ENCODE peak calls at places on chromosome 7, in five cellular contexts. S is breast epithelium, U is Panc1, G is suprapubic skin, R is SK-N-SH. I is an unnamed sample.

GRCh38 chr7:39721919-39722597 is 98.7 kb downstream of the RALA start:
- DNase-seq in U (no peak), R (no peak), S (no peak), G (no peak), I (no peak)

GRCh38 chr7:2157473-2158279 is 75.1 kb downstream of the MAD1L1 start:
- DNase-seq in R (no peak), G (no peak), U (peak; percentile 32), S (no peak), I (peak; percentile 73)

GRCh38 chr7:33739286-33739685 is 166.1 kb upstream of the BMPER start:
- DNase-seq in U (no peak), G (no peak), S (no peak), R (no peak), I (no peak)

GRCh38 chr7:146176790-146177189 is 60.2 kb downstream of the CNTNAP2 start:
- DNase-seq in G (no peak), S (no peak), U (no peak), R (no peak), I (no peak)

GRCh38 chr7:139044813-139045794 is 9.3 kb upstream of the ZC3HAV1L start:
- DNase-seq in R (no peak), G (no peak), S (no peak), U (no peak), I (no peak)

GRCh38 chr7:27186450-27187157 is 1.6 kb upstream of the HOXA11 start:
- DNase-seq in R (no peak), U (no peak), G (peak; percentile 16), S (no peak), I (no peak)

GRCh38 chr7:30936650-30937245 is 25.1 kb downstream of the AQP1 start:
- DNase-seq in U (no peak), G (no peak), S (peak; percentile 22), R (peak; percentile 14), I (no peak)

GRCh38 chr7:7276151-7276550 is 93.8 kb downstream of the C1GALT1 start:
- DNase-seq in S (no peak), U (no peak), R (no peak), G (no peak), I (no peak)

GRCh38 chr7:19984231-19984632 is 210.8 kb upstream of the TMEM196 start:
- DNase-seq in R (no peak), G (no peak), S (no peak), U (no peak), I (no peak)

GRCh38 chr7:132575336-132575986 is 809 bp downstream of the PLXNA4 start:
- DNase-seq in U (no peak), S (no peak), R (peak; percentile 84), G (no peak), I (peak; percentile 25)

GRCh38 chr7:149196705-149197171 is 1.4 kb downstream of the ZNF282 start:
- DNase-seq in R (peak; percentile 64), U (no peak), S (no peak), G (no peak), I (peak; percentile 11)

GRCh38 chr7:101402081-101402779 is 39.6 kb downstream of the COL26A1 start:
- DNase-seq in S (no peak), R (peak; percentile 78), U (no peak), G (no peak), I (no peak)

GRCh38 chr7:22728416-22729029 is 1.5 kb downstream of the IL6 start:
- DNase-seq in S (no peak), U (no peak), R (no peak), G (no peak), I (no peak)

GRCh38 chr7:130941322-130942210 is 207.6 kb upstream of the KLF14 start:
- DNase-seq in G (no peak), R (no peak), U (peak; percentile 91), S (no peak), I (peak; percentile 72)

GRCh38 chr7:85733163-85733915 is 546.5 kb upstream of the SEMA3D start:
- DNase-seq in R (no peak), G (no peak), S (no peak), U (no peak), I (no peak)

GRCh38 chr7:126398851-126399529 is 853.8 kb downstream of the GRM8 start:
- DNase-seq in U (no peak), S (no peak), G (no peak), R (no peak), I (no peak)

GRCh38 chr7:23246540-23246939 is at the start of gene GPNMB:
- DNase-seq in U (no peak), G (peak; percentile 84), S (no peak), R (peak; percentile 62), I (peak; percentile 17)

GRCh38 chr7:46386428-46387399 is 465.6 kb upstream of the IGFBP3 start:
- DNase-seq in G (no peak), U (no peak), S (no peak), R (no peak), I (no peak)

GRCh38 chr7:159142204-159142603 is 2.5 kb downstream of the VIPR2 start:
- DNase-seq in R (no peak), G (no peak), S (no peak), U (no peak), I (no peak)

GRCh38 chr7:1909476-1909875 is 239.4 kb downstream of the ELFN1 start:
- DNase-seq in S (no peak), G (no peak), U (no peak), R (no peak), I (no peak)

GRCh38 chr7:107751113-107751512 is 7.2 kb downstream of the CBLL1 start:
- DNase-seq in U (no peak), S (no peak), R (no peak), G (no peak), I (no peak)

GRCh38 chr7:2686101-2686500 is 1.9 kb upstream of the AMZ1 start:
- DNase-seq in U (no peak), S (no peak), G (no peak), R (no peak), I (no peak)

GRCh38 chr7:106629521-106629920 is 31.4 kb downstream of the CCDC71L start:
- DNase-seq in S (no peak), G (no peak), R (no peak), U (no peak), I (no peak)

GRCh38 chr7:141225916-141226618 is 152.2 kb downstream of the TMEM178B start:
- DNase-seq in R (no peak), U (no peak), G (peak; percentile 37), S (no peak), I (no peak)

GRCh38 chr7:94698275-94698674 is 42.3 kb upstream of the SGCE start:
- DNase-seq in S (no peak), R (no peak), U (peak; percentile 65), G (no peak), I (no peak)

GRCh38 chr7:117929217-117929616 is 56.0 kb upstream of the CTTNBP2 start:
- DNase-seq in S (no peak), R (no peak), G (no peak), U (no peak), I (no peak)

GRCh38 chr7:47094462-47094861 is 487.4 kb downstream of the TNS3 start:
- DNase-seq in U (no peak), S (no peak), G (no peak), R (no peak), I (no peak)

GRCh38 chr7:11831727-11832495 is at the start of gene THSD7A:
- DNase-seq in S (peak; percentile 50), R (peak; percentile 92), U (no peak), G (no peak), I (peak; percentile 20)

GRCh38 chr7:87564290-87564963 is 36.3 kb downstream of the ABCB1 start:
- DNase-seq in U (no peak), S (no peak), G (no peak), R (peak; percentile 25), I (peak; percentile 55)

GRCh38 chr7:150897502-150898474 is 45.5 kb downstream of the AOC1 start:
- DNase-seq in G (no peak), U (no peak), S (no peak), R (no peak), I (peak; percentile 37)

GRCh38 chr7:142853739-142854504 is 954 bp upstream of the EPHB6 start:
- DNase-seq in U (peak; percentile 61), R (peak; percentile 92), S (no peak), G (peak; percentile 85), I (peak; percentile 70)

GRCh38 chr7:39683216-39683845 is 60.0 kb downstream of the RALA start:
- DNase-seq in G (no peak), S (no peak), R (no peak), U (no peak), I (no peak)

GRCh38 chr7:116999316-116999715 is 46.0 kb downstream of the ST7 start:
- DNase-seq in S (no peak), R (no peak), U (no peak), G (no peak), I (no peak)

GRCh38 chr7:146701166-146701565 is 584.6 kb downstream of the CNTNAP2 start:
- DNase-seq in S (no peak), R (no peak), U (no peak), G (no peak), I (no peak)

GRCh38 chr7:23396222-23396621 is 74.1 kb downstream of the IGF2BP3 start:
- DNase-seq in S (no peak), R (no peak), G (no peak), U (no peak), I (no peak)

GRCh38 chr7:99897688-99898357 is 21.0 kb upstream of the OR2AE1 start:
- DNase-seq in U (no peak), S (no peak), G (no peak), R (no peak), I (no peak)
- TF ChIP-seq POLR2AphosphoS5 in U (no peak), S (no peak), G (no peak), R (no peak), I (no peak)

GRCh38 chr7:72334066-72334465 is 78.1 kb downstream of the CALN1 start:
- DNase-seq in R (peak; percentile 40), G (no peak), S (no peak), U (no peak), I (no peak)
- TF ChIP-seq CTCF in R (peak; percentile 36), G (no peak), S (no peak), U (peak; percentile 55), I (no peak)

DNA sequence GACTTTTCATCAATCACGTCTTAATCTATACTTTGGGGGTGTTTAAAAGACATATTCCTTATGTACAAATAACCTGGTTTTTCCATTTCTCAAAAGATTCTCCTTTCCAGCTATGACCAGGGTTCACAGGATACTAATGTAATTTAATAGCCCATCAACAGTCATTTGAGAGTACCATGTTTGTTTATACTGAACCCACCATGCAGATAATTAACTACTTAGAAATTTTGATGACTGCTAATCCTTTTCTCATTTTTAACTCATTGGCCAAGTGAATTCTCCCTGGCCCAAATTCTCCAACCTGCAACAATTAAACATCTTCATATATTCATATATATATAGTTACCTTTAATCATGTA is 28.8 kb upstream of the KMT2E start:
- DNase-seq in R (no peak), U (no peak), S (no peak), G (no peak), I (no peak)
- H3K27ac ChIP-seq in R (peak overlapping the region; percentile 98), U (peak overlapping the region; percentile 99), S (peak overlapping the region; percentile 99), G (peak overlapping the region; percentile 95), I (no peak overlapping the region)

DNA sequence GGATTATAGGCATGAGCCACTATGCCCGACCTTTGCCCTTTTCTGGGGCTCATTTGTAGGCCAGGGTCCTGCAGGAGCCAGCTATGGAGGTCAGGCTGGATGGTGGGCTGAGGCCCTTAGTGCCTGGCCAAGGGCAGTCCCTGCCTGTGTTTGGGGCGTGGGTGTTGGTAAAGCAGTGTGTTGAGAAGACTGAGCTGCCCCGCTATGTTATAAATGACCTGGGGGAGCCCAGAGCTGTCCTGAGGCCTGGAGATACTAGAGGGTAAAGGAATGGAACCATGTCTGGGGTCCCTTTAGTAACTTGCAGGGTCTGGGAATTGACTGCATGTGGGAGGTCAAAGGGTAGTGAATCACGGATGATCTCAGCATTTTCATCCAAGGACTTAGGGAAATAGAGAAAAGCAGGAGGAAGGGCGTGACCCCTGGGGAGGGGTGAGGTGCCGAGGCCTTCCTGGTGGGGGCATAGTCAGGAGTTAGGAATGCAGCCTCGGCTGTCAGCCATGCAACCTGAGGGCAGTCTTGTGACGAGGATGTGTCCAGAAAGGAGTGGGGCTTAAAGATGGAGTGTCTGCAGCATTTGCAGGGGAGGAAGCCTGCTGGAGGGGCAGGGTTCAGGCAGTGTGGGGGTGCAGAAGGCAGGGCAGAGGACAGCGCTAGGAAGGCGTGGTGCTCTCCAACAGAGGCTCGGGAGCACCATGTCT is 31.5 kb downstream of the TMEM248 start:
- DNase-seq in U (peak; percentile 91), S (no peak), G (no peak), R (no peak), I (peak; percentile 26)
- TF ChIP-seq POLR2AphosphoS5 in U (no peak), S (no peak), G (no peak), R (no peak), I (no peak)

I was measured in transverse colon.